ENCODE peak calls at places on chromosome 4, in five cellular contexts. F is EH, C is stromal cell of bone marrow, H is DMS53, R is fibroblast of the aortic adventitia. T is an unnamed sample.

GRCh38 chr4:83217721-83218522 is 66.7 kb downstream of the COQ2 start:
- DNase-seq in H (peak), C (no peak), R (no peak), F (peak), T (peak)

GRCh38 chr4:40916218-40916555 is 166.4 kb downstream of the NSUN7 start:
- DNase-seq in F (peak), H (no peak), R (peak), C (peak), T (no peak)

GRCh38 chr4:87087015-87087920 is 133.2 kb downstream of the KLHL8 start:
- DNase-seq in C (no peak), R (no peak), H (no peak), F (peak), T (no peak)

GRCh38 chr4:72076562-72076961 is 44.8 kb downstream of the NPFFR2 start:
- DNase-seq in H (no peak), F (no peak), C (peak), R (peak), T (no peak)

GRCh38 chr4:169270156-169270809 is 473 bp downstream of the SH3RF1 start:
- DNase-seq in H (peak), F (peak), C (no peak), R (peak), T (no peak)

GRCh38 chr4:108881190-108881589 is 118.3 kb upstream of the ETNPPL start:
- DNase-seq in F (peak), R (peak), H (no peak), C (no peak), T (no peak)

GRCh38 chr4:126051709-126052424 is 737.1 kb downstream of the FAT4 start:
- DNase-seq in C (peak), R (peak), F (peak), H (peak), T (no peak)

GRCh38 chr4:113331811-113332210 is 282.4 kb downstream of the ANK2 start:
- DNase-seq in H (no peak), C (no peak), F (no peak), R (no peak), T (no peak)

GRCh38 chr4:151045907-151046306 is 30.8 kb upstream of the LRBA start:
- DNase-seq in H (peak), C (no peak), R (no peak), F (no peak), T (no peak)

GRCh38 chr4:173522160-173522873 is 7.7 kb downstream of the HAND2 start:
- DNase-seq in H (peak), F (peak), R (peak), C (peak), T (peak)

GRCh38 chr4:168796362-168797106 is 213.5 kb downstream of the CBR4 start:
- DNase-seq in H (peak), R (peak), C (no peak), F (peak), T (no peak)

GRCh38 chr4:94642561-94642866 is 115.2 kb upstream of the BMPR1B start:
- DNase-seq in F (peak), R (peak), H (no peak), C (no peak), T (no peak)

GRCh38 chr4:36638273-36638811 is 356.9 kb downstream of the DTHD1 start:
- DNase-seq in F (no peak), H (no peak), C (no peak), R (no peak), T (no peak)

GRCh38 chr4:6342530-6343293 is 73.1 kb downstream of the WFS1 start:
- DNase-seq in F (no peak), H (peak), R (no peak), C (no peak), T (no peak)

GRCh38 chr4:3302786-3303444 is 10.1 kb downstream of the RGS12 start:
- DNase-seq in C (no peak), H (no peak), R (no peak), F (no peak), T (no peak)

GRCh38 chr4:98318521-98318920 is 57.3 kb downstream of the RAP1GDS1 start:
- DNase-seq in R (no peak), C (no peak), F (no peak), H (peak), T (no peak)

T was measured in stimulated activated CD4-positive, alpha-beta T cell treated with anti-CD3 and anti-CD28 coated beads, Interleukin-2, amount 100 ng/mL, for 24 hours.